ENCODE peak calls at places on chromosomes 1 and 21, in seven cellular contexts. A, O, P, J, D, Y and X are unnamed samples.

GRCh38 chr1:30409476-30410152 is 313.8 kb downstream of the MATN1 start:
- DNase-seq in J (peak; percentile 8), Y (no peak), A (no peak), O (no peak), D (no peak), P (no peak), X (no peak)

GRCh38 chr1:116904791-116905320 is 4.9 kb upstream of the PTGFRN start:
- DNase-seq in D (no peak), P (no peak), Y (no peak), J (no peak), O (no peak), A (no peak), X (no peak)

GRCh38 chr1:205312866-205313680 is 8.5 kb downstream of the NUAK2 start:
- DNase-seq in Y (no peak), J (no peak), P (no peak), A (no peak), D (no peak), O (no peak), X (no peak)

GRCh38 chr1:212229654-212230053 is 55.6 kb upstream of the PPP2R5A start:
- DNase-seq in A (no peak), Y (no peak), O (no peak), P (peak; percentile 10), D (peak; percentile 81), J (no peak), X (no peak)

GRCh38 chr1:231279683-231280082 is 38.7 kb downstream of the GNPAT start:
- DNase-seq in P (no peak), A (no peak), Y (no peak), O (no peak), J (no peak), D (peak; percentile 20), X (no peak)

GRCh38 chr1:12552111-12552888 is 65.7 kb downstream of the DHRS3 start:
- DNase-seq in D (no peak), Y (no peak), P (no peak), A (no peak), O (no peak), J (no peak), X (no peak)

GRCh38 chr1:223662943-223663342 is 2.6 kb downstream of the CAPN8 start:
- DNase-seq in J (no peak), P (no peak), A (no peak), O (no peak), D (no peak), Y (no peak), X (no peak)

GRCh38 chr21:45010096-45010495 is 64.3 kb upstream of the ADARB1 start:
- DNase-seq in O (no peak), Y (no peak), P (no peak), J (no peak), A (no peak), D (no peak), X (no peak)

GRCh38 chr1:7510389-7510931 is 260.6 kb upstream of the VAMP3 start:
- DNase-seq in D (no peak), P (no peak), J (no peak), Y (no peak), A (no peak), O (no peak), X (no peak)

GRCh38 chr1:214454619-214455396 is 96.6 kb downstream of the PTPN14 start:
- DNase-seq in J (no peak), O (no peak), D (peak; percentile 64), Y (peak; percentile 89), A (peak; percentile 63), P (no peak), X (no peak)

GRCh38 chr21:24895885-24896734 is 711.2 kb downstream of the MRPL39 start:
- DNase-seq in P (peak; percentile 83), A (no peak), O (no peak), D (peak; percentile 2), Y (peak; percentile 52), J (peak; percentile 45), X (no peak)

GRCh38 chr1:228903573-228904122 is 168.4 kb downstream of the RHOU start:
- DNase-seq in Y (peak; percentile 22), J (no peak), D (peak; percentile 25), P (peak; percentile 38), O (no peak), A (no peak), X (no peak)

GRCh38 chr1:48450505-48450904 is 21.5 kb downstream of the SPATA6 start:
- DNase-seq in A (no peak), J (no peak), O (no peak), Y (peak; percentile 14), P (no peak), D (peak; percentile 10), X (peak; percentile 9)

GRCh38 chr1:118075116-118075515 is 109.9 kb downstream of the SPAG17 start:
- DNase-seq in A (no peak), Y (no peak), O (no peak), J (no peak), D (peak; percentile 1), P (no peak), X (no peak)